ENCODE peak calls at places on chromosomes 12 and 14, in five cellular contexts. R is head of caudate nucleus; A is activated CD4-positive, alpha-beta T cell treated with anti-CD3 and anti-CD28 coated beads, Interleukin-2, amount 50 U/mL, for 24 hours; Y is lower leg skin; K is M059J. S is an unnamed sample.

GRCh38 chr12:62749586-62749985 is 185.4 kb downstream of the PPM1H start:
- DNase-seq in R (no peak), K (no peak), A (no peak), Y (no peak), S (no peak)

GRCh38 chr12:116037941-116038837 is 239.3 kb downstream of the MED13L start:
- DNase-seq in Y (no peak), K (peak), R (no peak), A (no peak), S (no peak)

GRCh38 chr12:95600567-95600966 is 49.3 kb upstream of the USP44 start:
- DNase-seq in A (no peak), Y (no peak), K (no peak), R (no peak), S (no peak)

GRCh38 chr12:112175361-112176155 is 50.2 kb downstream of the TRAFD1 start:
- DNase-seq in Y (no peak), K (no peak), A (no peak), R (no peak), S (no peak)

GRCh38 chr12:107504503-107504885 is 181.1 kb upstream of the PWP1 start:
- DNase-seq in K (no peak), Y (no peak), A (no peak), R (no peak), S (no peak)

GRCh38 chr12:4112734-4113396 is 160.7 kb upstream of the CCND2 start:
- DNase-seq in K (no peak), Y (no peak), R (no peak), A (no peak), S (no peak)

GRCh38 chr12:76720068-76720467 is 43.8 kb upstream of the ZDHHC17 start:
- DNase-seq in R (no peak), A (no peak), Y (no peak), K (peak), S (no peak)

GRCh38 chr14:22807432-22808087 is 7.7 kb downstream of the SLC7A7 start:
- DNase-seq in Y (no peak), K (no peak), R (no peak), A (no peak), S (no peak)

GRCh38 chr12:100017056-100017455 is 32.3 kb upstream of the ANKS1B start:
- DNase-seq in A (no peak), Y (no peak), R (no peak), K (peak), S (no peak)

GRCh38 chr12:122318607-122319311 is 52.5 kb upstream of the VPS33A start:
- DNase-seq in K (peak), A (no peak), Y (peak), R (no peak), S (no peak)

GRCh38 chr14:35117112-35117511 is 4.7 kb downstream of the PPP2R3C start:
- DNase-seq in A (no peak), Y (no peak), K (no peak), R (no peak), S (no peak)

GRCh38 chr14:26290007-26290530 is 307.8 kb downstream of the NOVA1 start:
- DNase-seq in Y (no peak), A (no peak), R (no peak), K (peak), S (no peak)

S was measured in NCI-H774.